ENCODE peak calls at places on chromosome 2, in eight cellular contexts. Q, D, T, U, J, B, F and N are unnamed samples.

GRCh38 chr2:27233341-27233740 is 16.2 kb downstream of the CAD start:
- DNase-seq in Q (no peak), D (no peak), T (peak), U (no peak), J (no peak), B (no peak), F (no peak), N (no peak)

GRCh38 chr2:178412047-178412446 is 38.9 kb downstream of the PRKRA start:
- DNase-seq in Q (peak), D (no peak), T (no peak), U (no peak), J (no peak), B (no peak), F (no peak), N (no peak)

GRCh38 chr2:79200762-79201161 is 41.2 kb upstream of the REG3A start:
- DNase-seq in Q (no peak), D (no peak), T (no peak), U (no peak), J (no peak), B (no peak), F (no peak), N (no peak)

GRCh38 chr2:71788186-71788525 is 334.8 kb downstream of the DYSF start:
- DNase-seq in Q (no peak), D (no peak), T (no peak), U (no peak), J (no peak), B (no peak), F (no peak), N (no peak)

GRCh38 chr2:120750488-120751210 is 15.0 kb downstream of the GLI2 start:
- DNase-seq in Q (no peak), D (no peak), T (no peak), U (no peak), J (no peak), B (no peak), F (no peak), N (no peak)

GRCh38 chr2:105873721-105874120 is 129.0 kb downstream of the NCK2 start:
- DNase-seq in Q (peak), D (no peak), T (no peak), U (peak), J (no peak), B (no peak), F (no peak), N (peak)

GRCh38 chr2:96888082-96889011 is 18.5 kb upstream of the SEMA4C start:
- DNase-seq in Q (peak), D (no peak), T (peak), U (no peak), J (no peak), B (peak), F (no peak), N (no peak)

GRCh38 chr2:237161239-237161638 is 75.5 kb downstream of the COPS8 start:
- DNase-seq in Q (no peak), D (no peak), T (no peak), U (no peak), J (no peak), B (peak), F (peak), N (no peak)

GRCh38 chr2:8049851-8050571 is 631.8 kb upstream of the ID2 start:
- DNase-seq in Q (peak), D (no peak), T (no peak), U (no peak), J (no peak), B (no peak), F (no peak), N (no peak)

GRCh38 chr2:191247381-191248057 is 2.3 kb downstream of the MYO1B start:
- DNase-seq in Q (peak), D (no peak), T (no peak), U (no peak), J (no peak), B (no peak), F (no peak), N (peak)

GRCh38 chr2:130165293-130166016 is 15.9 kb downstream of the SMPD4 start:
- DNase-seq in Q (no peak), D (no peak), T (no peak), U (no peak), J (no peak), B (no peak), F (no peak), N (no peak)

GRCh38 chr2:39568561-39569006 is 97.1 kb upstream of the TMEM178A start:
- DNase-seq in Q (peak), D (no peak), T (no peak), U (no peak), J (no peak), B (no peak), F (no peak), N (peak)

GRCh38 chr2:164061129-164061746 is 325.4 kb upstream of the FIGN start:
- DNase-seq in Q (peak), D (peak), T (no peak), U (peak), J (peak), B (no peak), F (no peak), N (peak)

GRCh38 chr2:71583876-71584275 is 130.5 kb downstream of the DYSF start:
- DNase-seq in Q (no peak), D (no peak), T (no peak), U (no peak), J (no peak), B (no peak), F (no peak), N (no peak)

GRCh38 chr2:179336782-179337534 is 72.3 kb upstream of the SESTD1 start:
- DNase-seq in Q (peak), D (no peak), T (no peak), U (peak), J (no peak), B (peak), F (no peak), N (no peak)

GRCh38 chr2:120845281-120845680 is 109.6 kb downstream of the GLI2 start:
- DNase-seq in Q (no peak), D (no peak), T (no peak), U (no peak), J (no peak), B (peak), F (no peak), N (no peak)

GRCh38 chr2:37627715-37628114 is 43.7 kb downstream of the CDC42EP3 start:
- DNase-seq in Q (no peak), D (no peak), T (no peak), U (no peak), J (no peak), B (no peak), F (no peak), N (no peak)

GRCh38 chr2:42238644-42239288 is 69.6 kb downstream of the EML4 start:
- DNase-seq in Q (peak), D (peak), T (no peak), U (peak), J (peak), B (peak), F (no peak), N (no peak)

GRCh38 chr2:118431997-118432396 is 343.7 kb downstream of the INSIG2 start:
- DNase-seq in Q (no peak), D (no peak), T (no peak), U (no peak), J (no peak), B (no peak), F (no peak), N (no peak)

DNA sequence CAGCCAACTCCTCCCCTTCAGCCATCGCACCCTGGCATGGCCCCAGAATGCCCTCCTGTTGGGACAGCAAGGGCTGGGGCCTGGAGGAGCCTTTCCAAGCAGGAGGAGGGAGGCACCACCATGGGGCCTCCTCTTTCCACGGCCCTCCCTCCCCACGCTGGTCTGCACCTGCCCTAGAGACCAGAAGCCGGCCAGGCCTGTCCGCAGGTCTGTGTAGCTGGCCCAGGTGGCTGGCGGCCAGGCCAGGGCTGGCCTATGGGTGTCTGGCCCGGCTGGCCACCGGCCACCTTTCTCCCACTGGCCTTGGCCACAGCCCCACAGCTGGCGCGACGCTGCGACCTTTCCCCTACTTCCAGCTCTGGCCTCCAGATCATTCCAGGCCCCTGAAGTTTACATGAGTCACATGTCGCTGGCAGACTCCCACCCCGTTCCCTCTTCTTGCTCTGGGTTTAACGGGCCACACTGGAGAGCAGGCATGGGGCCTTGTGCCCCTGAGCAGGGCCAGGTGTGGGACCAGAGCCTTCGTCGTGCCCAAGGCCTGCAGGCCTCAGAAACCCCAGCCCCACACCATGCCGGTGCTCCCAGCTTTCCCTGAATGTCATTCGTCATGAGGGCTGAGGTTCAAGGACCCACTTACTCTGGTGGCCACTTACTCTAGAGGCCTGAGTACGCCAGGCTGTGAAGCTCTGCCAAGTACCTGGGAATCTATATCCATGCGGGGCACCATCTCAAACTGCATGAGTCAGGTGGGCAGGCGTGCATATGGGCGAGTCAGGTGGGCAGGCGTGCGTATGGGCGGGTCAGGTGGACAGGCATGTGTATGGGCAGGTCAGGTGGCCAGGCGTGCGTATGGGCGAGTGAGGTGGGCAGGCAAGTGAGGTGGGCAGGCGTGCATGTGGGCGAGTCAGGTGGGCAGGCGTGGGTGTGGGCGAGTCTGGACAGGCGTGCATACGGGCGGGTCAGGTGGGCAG is 33.3 kb upstream of the KLF11 start:
- DNase-seq in Q (peak), D (no peak), T (peak), U (no peak), J (no peak), B (peak), F (no peak), N (no peak)
- H3K27ac ChIP-seq in Q (no peak), D (no peak), T (peak), U (no peak), J (no peak), B (peak), F (peak), N (no peak)

GRCh38 chr2:74474899-74475298 is 2.4 kb upstream of the MRPL53 start:
- DNase-seq in Q (no peak), D (no peak), T (no peak), U (peak), J (no peak), B (no peak), F (no peak), N (no peak)
- TF ChIP-seq CTCF in Q (peak), D (peak), T (no peak), U (peak), J (peak), B (peak), F (peak), N (peak)

DNA sequence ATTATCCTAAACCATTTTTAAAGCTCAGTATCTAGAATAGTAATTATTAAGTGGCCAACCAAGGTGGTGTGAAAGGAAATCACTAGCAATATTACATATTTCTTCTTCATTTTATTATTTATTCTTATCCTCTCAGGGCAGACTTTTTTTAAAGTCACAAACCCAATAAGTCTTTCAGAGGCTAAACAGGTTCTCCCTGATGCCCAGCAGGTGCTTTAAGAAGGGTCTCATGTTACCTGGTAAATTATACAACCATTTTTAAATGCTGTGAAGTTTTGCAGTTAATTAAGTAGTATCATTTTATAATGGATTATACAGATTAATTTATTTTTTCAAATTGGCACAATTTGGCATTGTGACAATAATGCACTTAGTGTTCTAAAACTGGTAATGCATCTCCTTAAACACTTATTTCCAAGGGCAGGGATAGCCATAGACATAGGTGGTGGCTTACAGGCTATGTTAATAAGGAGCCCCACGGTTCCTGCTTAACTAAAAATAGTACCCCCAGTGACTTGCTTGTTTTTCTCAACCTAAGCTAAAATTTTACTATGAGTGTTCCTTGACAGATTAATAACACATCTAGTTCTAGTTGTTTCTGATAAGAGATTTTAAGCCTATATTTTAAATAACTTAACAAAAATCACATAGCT is 67.0 kb downstream of the PMS1 start:
- DNase-seq in Q (no peak), D (no peak), T (no peak), U (no peak), J (no peak), B (no peak), F (no peak), N (no peak)
- H3K27ac ChIP-seq in Q (no peak), D (no peak), T (no peak), U (no peak), J (no peak), B (no peak), F (no peak), N (no peak)

GRCh38 chr2:218229239-218229638 is 12.2 kb downstream of the ARPC2 start:
- DNase-seq in Q (peak), D (peak), T (no peak), U (no peak), J (peak), B (no peak), F (no peak), N (peak)

GRCh38 chr2:218228366-218229092 is 11.5 kb downstream of the ARPC2 start:
- DNase-seq in Q (peak), D (no peak), T (no peak), U (no peak), J (no peak), B (no peak), F (no peak), N (peak)

GRCh38 chr2:218233543-218233942 is 16.6 kb downstream of the ARPC2 start:
- DNase-seq in Q (no peak), D (no peak), T (no peak), U (no peak), J (no peak), B (no peak), F (no peak), N (no peak)

GRCh38 chr2:218229851-218230250 is 12.9 kb downstream of the ARPC2 start:
- DNase-seq in Q (peak), D (no peak), T (no peak), U (no peak), J (no peak), B (no peak), F (no peak), N (no peak)

GRCh38 chr2:218230882-218231281 is 13.9 kb downstream of the ARPC2 start:
- DNase-seq in Q (peak), D (no peak), T (no peak), U (no peak), J (no peak), B (no peak), F (no peak), N (no peak)
- TF ChIP-seq CTCF in Q (peak), D (peak), T (peak), U (peak), J (peak), B (peak), F (peak), N (no peak)

DNA sequence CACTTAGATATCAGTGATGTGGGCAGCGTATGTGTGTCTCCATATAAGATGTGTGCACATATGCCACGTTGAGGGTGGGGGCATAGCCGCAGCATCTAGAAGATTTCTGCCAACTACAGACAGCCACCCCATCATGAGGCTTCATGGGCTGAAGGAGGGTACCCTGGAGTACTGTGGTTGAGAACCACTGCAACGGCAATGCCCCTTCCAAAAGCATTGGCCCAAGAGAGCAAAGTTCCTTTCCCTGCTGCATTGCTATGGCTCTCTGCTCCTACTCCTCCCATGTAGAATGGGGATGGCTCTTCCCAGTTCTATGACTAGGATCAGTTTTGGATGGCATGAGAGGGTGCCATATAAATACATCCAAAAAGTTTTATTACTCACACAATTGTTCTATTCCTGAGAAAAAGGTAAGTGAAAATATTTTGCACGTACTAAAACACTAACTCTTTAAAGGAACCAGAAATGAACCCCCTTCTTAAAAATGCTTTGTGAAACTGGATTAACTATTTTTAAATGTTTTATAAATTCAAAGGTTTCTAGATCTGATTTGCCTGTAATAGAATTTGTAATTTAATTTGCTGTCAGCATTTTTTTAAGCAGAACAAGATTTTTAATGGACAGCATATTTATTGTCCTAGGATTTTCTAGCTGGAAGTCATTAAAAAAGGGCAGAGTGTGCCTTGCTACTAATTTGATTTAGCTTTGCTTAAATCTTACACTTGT is 4.4 kb upstream of the RPL31 start:
- DNase-seq in Q (no peak), D (no peak), T (no peak), U (no peak), J (no peak), B (no peak), F (no peak), N (no peak)
- H3K27ac ChIP-seq in Q (no peak), D (no peak), T (no peak), U (no peak), J (no peak), B (no peak), F (no peak), N (no peak)

DNA sequence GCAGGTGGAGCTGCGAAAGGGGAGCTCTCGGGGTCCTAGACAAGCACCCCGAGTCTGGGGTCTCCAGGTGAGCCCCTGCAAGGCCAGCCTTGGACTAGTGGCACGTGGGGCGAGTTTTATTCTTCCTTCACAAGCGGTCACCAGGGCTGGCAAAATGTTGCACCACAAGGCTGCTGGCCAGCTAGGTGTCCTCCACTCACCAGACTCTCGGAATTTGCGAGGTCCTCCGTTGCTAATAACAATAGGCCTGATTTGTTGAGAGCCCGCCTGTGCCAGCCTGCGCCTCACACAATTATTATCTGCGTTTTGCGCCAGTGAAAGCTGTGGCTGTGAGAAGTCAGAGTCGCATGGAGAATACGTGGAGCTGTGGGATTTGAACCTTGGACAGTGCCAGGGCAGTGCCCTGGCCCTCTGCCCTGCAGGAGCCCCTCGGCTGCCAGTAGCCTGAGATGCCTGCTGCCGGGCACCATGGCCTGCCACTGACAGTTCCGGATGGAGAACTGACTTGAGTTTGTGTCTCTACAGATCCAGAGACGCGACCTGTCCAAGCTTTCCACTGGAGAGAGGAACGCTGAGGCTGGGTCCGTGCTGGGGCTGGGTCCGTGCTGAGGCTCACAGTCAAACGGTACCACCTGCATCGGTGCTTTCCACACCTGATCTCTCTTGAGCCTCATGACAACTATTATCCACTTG is 77.6 kb upstream of the ODC1 start:
- DNase-seq in Q (no peak), D (no peak), T (no peak), U (no peak), J (no peak), B (no peak), F (no peak), N (no peak)
- TF ChIP-seq CTCF in Q (no peak), D (no peak), T (no peak), U (no peak), J (no peak), B (no peak), F (no peak), N (no peak)

GRCh38 chr2:68889500-68889899 is 18.3 kb upstream of the BMP10 start:
- DNase-seq in Q (no peak), D (no peak), T (no peak), U (no peak), J (peak), B (no peak), F (no peak), N (no peak)

GRCh38 chr2:68889021-68889420 is 17.8 kb upstream of the BMP10 start:
- DNase-seq in Q (no peak), D (no peak), T (no peak), U (no peak), J (no peak), B (no peak), F (no peak), N (no peak)

GRCh38 chr2:68888038-68888704 is 17.0 kb upstream of the BMP10 start:
- DNase-seq in Q (no peak), D (no peak), T (no peak), U (no peak), J (no peak), B (no peak), F (no peak), N (no peak)

GRCh38 chr2:68885811-68886075 is 14.5 kb upstream of the BMP10 start:
- DNase-seq in Q (no peak), D (no peak), T (no peak), U (no peak), J (no peak), B (no peak), F (no peak), N (no peak)

GRCh38 chr2:68885074-68885810 is 14.0 kb upstream of the BMP10 start:
- DNase-seq in Q (no peak), D (no peak), T (no peak), U (no peak), J (no peak), B (no peak), F (no peak), N (no peak)
- H3K27ac ChIP-seq in Q (no peak), D (no peak), T (no peak), U (no peak), J (no peak), B (no peak), F (no peak), N (no peak)